ENCODE peak calls at places on chromosomes 6 and 20, in eight cellular contexts. X is GM12865, U is MCF 10A, O is RWPE1, Q is choroid plexus epithelial cell, V is AG04450, D is adrenal gland, G is mesothelial cell of epicardium. M is an unnamed sample.

GRCh38 chr6:44072959-44073611 is 54.2 kb downstream of the MRPL14 start:
- DNase-seq in X (peak), U (peak), O (peak), Q (peak), V (no peak), D (peak), G (peak), M (peak)

GRCh38 chr6:75272145-75272840 is 12.3 kb downstream of the TMEM30A start:
- DNase-seq in X (no peak), U (peak), O (no peak), Q (peak), V (no peak), D (no peak), G (no peak), M (no peak)

GRCh38 chr6:116366740-116367275 is 3.9 kb upstream of the DSE start:
- DNase-seq in X (no peak), U (no peak), O (no peak), Q (no peak), V (no peak), D (no peak), G (no peak), M (no peak)

GRCh38 chr6:160358225-160359119 is 10.3 kb downstream of the SLC22A3 start:
- DNase-seq in X (no peak), U (no peak), O (no peak), Q (no peak), V (no peak), D (no peak), G (no peak), M (no peak)

GRCh38 chr6:45513843-45514242 is 136.1 kb upstream of the SUPT3H start:
- DNase-seq in X (no peak), U (no peak), O (no peak), Q (no peak), V (no peak), D (no peak), G (no peak), M (no peak)

GRCh38 chr20:57685134-57685851 is 24.5 kb downstream of the PMEPA1 start:
- DNase-seq in X (no peak), U (no peak), O (no peak), Q (no peak), V (no peak), D (no peak), G (no peak), M (no peak)

GRCh38 chr20:51460569-51461265 is 81.8 kb downstream of the NFATC2 start:
- DNase-seq in X (peak), U (no peak), O (no peak), Q (no peak), V (no peak), D (no peak), G (no peak), M (no peak)

GRCh38 chr6:160421854-160422253 is 73.7 kb downstream of the SLC22A3 start:
- DNase-seq in X (no peak), U (no peak), O (no peak), Q (no peak), V (no peak), D (peak), G (no peak), M (no peak)

GRCh38 chr20:3696745-3697587 is 15.2 kb upstream of the ADAM33 start:
- DNase-seq in X (no peak), U (no peak), O (no peak), Q (no peak), V (no peak), D (no peak), G (no peak), M (no peak)

GRCh38 chr6:132128424-132128823 is 177.3 kb upstream of the CCN2 start:
- DNase-seq in X (no peak), U (no peak), O (no peak), Q (no peak), V (no peak), D (no peak), G (no peak), M (no peak)

GRCh38 chr6:132130530-132131298 is 179.5 kb upstream of the CCN2 start:
- DNase-seq in X (peak), U (no peak), O (no peak), Q (peak), V (no peak), D (peak), G (no peak), M (no peak)

GRCh38 chr6:132122176-132122575 is 171.0 kb upstream of the CCN2 start:
- DNase-seq in X (no peak), U (no peak), O (no peak), Q (no peak), V (no peak), D (no peak), G (no peak), M (no peak)

GRCh38 chr6:132122871-132123270 is 171.7 kb upstream of the CCN2 start:
- DNase-seq in X (no peak), U (no peak), O (no peak), Q (peak), V (peak), D (no peak), G (no peak), M (peak)

GRCh38 chr6:132126150-132126549 is 175.0 kb upstream of the CCN2 start:
- DNase-seq in X (no peak), U (no peak), O (no peak), Q (no peak), V (no peak), D (no peak), G (no peak), M (no peak)
- TF ChIP-seq CTCF in X (no peak), U (no peak), O (no peak), Q (peak), V (no peak), D (no peak), G (no peak), M (no peak)

GRCh38 chr6:167000759-167001158 is 1.6 kb downstream of the CEP43 start:
- DNase-seq in X (no peak), U (no peak), O (no peak), Q (no peak), V (no peak), D (no peak), G (no peak), M (no peak)

GRCh38 chr6:166997768-166998255 is 1.4 kb upstream of the CEP43 start:
- DNase-seq in X (peak), U (peak), O (peak), Q (peak), V (peak), D (peak), G (peak), M (peak)

GRCh38 chr6:166999845-167000253 is 652 bp downstream of the CEP43 start:
- DNase-seq in X (peak), U (peak), O (no peak), Q (peak), V (no peak), D (peak), G (no peak), M (no peak)

GRCh38 chr6:166998256-166999144 is 697 bp upstream of the CEP43 start:
- DNase-seq in X (peak), U (no peak), O (peak), Q (peak), V (no peak), D (peak), G (peak), M (peak)

DNA sequence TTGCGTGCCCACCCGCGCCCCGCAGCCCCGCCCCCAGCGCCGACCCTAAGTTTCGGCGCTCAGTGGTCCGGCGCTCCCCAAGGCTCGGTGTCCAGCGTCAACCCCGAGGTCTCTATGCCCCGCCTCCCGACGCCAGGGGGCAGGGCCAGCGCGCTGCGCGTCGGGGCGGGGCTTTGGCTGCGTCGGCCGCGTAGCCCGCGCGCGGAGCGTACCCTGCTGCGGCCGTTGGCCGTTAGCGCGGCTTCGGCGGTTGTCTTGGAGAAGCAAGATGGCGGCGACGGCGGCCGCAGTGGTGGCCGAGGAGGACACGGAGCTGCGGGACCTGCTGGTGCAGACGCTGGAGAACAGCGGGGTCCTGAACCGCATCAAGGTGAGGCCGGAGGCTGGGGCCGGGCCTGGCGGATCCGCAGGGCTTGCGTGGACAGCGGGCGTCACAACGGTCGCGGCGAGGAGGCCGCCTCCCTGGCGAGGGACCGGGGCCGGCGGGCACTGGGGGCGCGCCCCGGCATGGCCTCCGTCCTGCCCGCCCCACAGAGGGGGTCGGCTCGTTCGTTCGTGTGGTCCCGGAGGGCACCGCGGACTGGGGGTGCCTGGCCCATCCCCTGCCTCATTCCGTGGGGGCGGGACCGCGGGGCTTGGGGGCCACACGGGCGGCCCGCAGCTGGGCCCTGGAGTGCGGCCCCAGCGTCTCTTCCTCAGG is at the start of gene CEP43:
- DNase-seq in X (peak), U (peak), O (peak), Q (peak), V (peak), D (peak), G (peak), M (peak)
- TF ChIP-seq CTCF in X (no peak), U (no peak), O (no peak), Q (no peak), V (no peak), D (peak), G (no peak), M (peak)

GRCh38 chr6:125798734-125799510 is 8.2 kb downstream of the NCOA7 start:
- DNase-seq in X (peak), U (no peak), O (no peak), Q (no peak), V (no peak), D (no peak), G (no peak), M (no peak)
- TF ChIP-seq CTCF in X (no peak), U (no peak), O (no peak), Q (no peak), V (no peak), D (no peak), G (no peak), M (no peak)

GRCh38 chr6:34414999-34415858 is 10.6 kb downstream of the RPS10 start:
- DNase-seq in X (peak), U (peak), O (peak), Q (peak), V (no peak), D (peak), G (no peak), M (no peak)
- TF ChIP-seq CTCF in X (peak), U (peak), O (peak), Q (peak), V (peak), D (peak), G (no peak), M (peak)

M was measured in dorsolateral prefrontal cortex.